ENCODE peak calls at places on chromosome 7, in six cellular contexts. P is OCI-LY7; M is fibroblast of lung; C is CD8-positive, alpha-beta memory T cell; H is AG04450; R is SJSA1. T is an unnamed sample.

GRCh38 chr7:138980575-138981285 is 459 bp downstream of the KIAA1549 start:
- DNase-seq in P (no peak), M (no peak), C (no peak), H (no peak), R (no peak), T (peak)

GRCh38 chr7:90671571-90671970 is 75.5 kb downstream of the CDK14 start:
- DNase-seq in P (no peak), M (no peak), C (no peak), H (no peak), R (no peak), T (no peak)

GRCh38 chr7:107966701-107967100 is 36.3 kb downstream of the LAMB1 start:
- DNase-seq in P (no peak), M (peak), C (no peak), H (no peak), R (peak), T (no peak)

GRCh38 chr7:3154881-3155494 is 111.3 kb upstream of the CARD11 start:
- DNase-seq in P (peak), M (peak), C (peak), H (peak), R (no peak), T (no peak)

GRCh38 chr7:52944916-52945315 is 90.5 kb upstream of the POM121L12 start:
- DNase-seq in P (no peak), M (peak), C (no peak), H (no peak), R (no peak), T (no peak)

GRCh38 chr7:73351447-73352167 is 23.6 kb downstream of the FKBP6 start:
- DNase-seq in P (no peak), M (no peak), C (no peak), H (no peak), R (no peak), T (no peak)

GRCh38 chr7:726854-727103 is 280 bp downstream of the DNAAF5 start:
- DNase-seq in P (no peak), M (no peak), C (no peak), H (no peak), R (no peak), T (no peak)

GRCh38 chr7:40733578-40733977 is 598.8 kb downstream of the SUGCT start:
- DNase-seq in P (no peak), M (no peak), C (no peak), H (no peak), R (no peak), T (no peak)

GRCh38 chr7:121610243-121610642 is 214.1 kb upstream of the FAM3C start:
- DNase-seq in P (no peak), M (no peak), C (no peak), H (no peak), R (no peak), T (no peak)

GRCh38 chr7:12961910-12962309 is 274.5 kb downstream of the ARL4A start:
- DNase-seq in P (no peak), M (no peak), C (no peak), H (no peak), R (no peak), T (no peak)

GRCh38 chr7:73891178-73891885 is 30.4 kb downstream of the TMEM270 start:
- DNase-seq in P (no peak), M (peak), C (no peak), H (no peak), R (no peak), T (no peak)

GRCh38 chr7:75727881-75728592 is 10.7 kb downstream of the HIP1 start:
- DNase-seq in P (peak), M (peak), C (peak), H (no peak), R (no peak), T (peak)
- H3K27ac ChIP-seq in P (peak), M (peak), C (peak), H (no peak), R (peak), T (no peak)

GRCh38 chr7:102321351-102322201 is 34.7 kb downstream of the SPDYE6 start:
- DNase-seq in P (no peak), M (no peak), C (no peak), H (no peak), R (peak), T (no peak)
- H3K27ac ChIP-seq in P (no peak), M (no peak), C (no peak), H (no peak), R (no peak), T (no peak)

GRCh38 chr7:7157177-7157886 is 25.0 kb upstream of the C1GALT1 start:
- DNase-seq in P (no peak), M (peak), C (peak), H (peak), R (peak), T (no peak)
- H3K27ac ChIP-seq in P (no peak), M (peak), C (peak), H (no peak), R (peak), T (no peak)

GRCh38 chr7:33299425-33299824 is 170.1 kb downstream of the BBS9 start:
- DNase-seq in P (no peak), M (no peak), C (no peak), H (no peak), R (no peak), T (no peak)

GRCh38 chr7:33298848-33299247 is 169.5 kb downstream of the BBS9 start:
- DNase-seq in P (no peak), M (no peak), C (no peak), H (no peak), R (no peak), T (no peak)

GRCh38 chr7:33300131-33300530 is 170.8 kb downstream of the BBS9 start:
- DNase-seq in P (no peak), M (no peak), C (no peak), H (no peak), R (no peak), T (no peak)

GRCh38 chr7:33300742-33301141 is 171.4 kb downstream of the BBS9 start:
- DNase-seq in P (no peak), M (no peak), C (no peak), H (no peak), R (no peak), T (no peak)
- H3K27ac ChIP-seq in P (no peak), M (no peak), C (no peak), H (no peak), R (no peak), T (no peak)

GRCh38 chr7:28473567-28474266 is 61.4 kb downstream of the CREB5 start:
- DNase-seq in P (no peak), M (no peak), C (no peak), H (no peak), R (no peak), T (no peak)
- H3K27ac ChIP-seq in P (no peak), M (no peak), C (no peak), H (no peak), R (no peak), T (no peak)

GRCh38 chr7:103073989-103074518 is 542 bp downstream of the FBXL13 start:
- DNase-seq in P (no peak), M (no peak), C (no peak), H (no peak), R (no peak), T (peak)
- H3K27ac ChIP-seq in P (no peak), M (peak), C (peak), H (peak), R (no peak), T (peak)

T was measured in pancreas.